ENCODE peak calls at places on chromosomes 1 and 21, in four cellular contexts. One of them, this sample, is unnamed.

GRCh38 chr1:64986903-64987871 is 20.8 kb upstream of the JAK1 start:
- DNase-seq in iris pigment epithelial cell: peak
- DNase-seq in Daoy: no peak
- DNase-seq in H9: no peak
- DNase-seq in this sample: peak

GRCh38 chr1:228058981-228059535 is 23.4 kb upstream of the ARF1 start:
- DNase-seq in iris pigment epithelial cell: no peak
- DNase-seq in Daoy: no peak
- DNase-seq in H9: no peak
- DNase-seq in this sample: no peak

GRCh38 chr1:176102243-176102642 is 104.8 kb downstream of the COP1 start:
- DNase-seq in iris pigment epithelial cell: peak
- DNase-seq in Daoy: no peak
- DNase-seq in H9: no peak
- DNase-seq in this sample: no peak

GRCh38 chr21:26379561-26379960 is 193.5 kb downstream of the CYYR1 start:
- DNase-seq in iris pigment epithelial cell: no peak
- DNase-seq in Daoy: no peak
- DNase-seq in H9: no peak
- DNase-seq in this sample: no peak

GRCh38 chr1:18302788-18303413 is 177.8 kb upstream of the KLHDC7A start:
- DNase-seq in iris pigment epithelial cell: no peak
- DNase-seq in Daoy: no peak
- DNase-seq in H9: peak
- DNase-seq in this sample: no peak

GRCh38 chr1:202661136-202661845 is 49.0 kb downstream of the SYT2 start:
- DNase-seq in iris pigment epithelial cell: no peak
- DNase-seq in Daoy: peak
- DNase-seq in H9: no peak
- DNase-seq in this sample: no peak

GRCh38 chr1:53643061-53643880 is 95.7 kb downstream of the GLIS1 start:
- DNase-seq in iris pigment epithelial cell: no peak
- DNase-seq in Daoy: no peak
- DNase-seq in H9: peak
- DNase-seq in this sample: no peak

GRCh38 chr21:42644223-42645208 is 8.9 kb upstream of the PDE9A start:
- DNase-seq in iris pigment epithelial cell: peak
- DNase-seq in Daoy: no peak
- DNase-seq in H9: no peak
- DNase-seq in this sample: peak

GRCh38 chr1:154849645-154850131 is 20.4 kb downstream of the KCNN3 start:
- DNase-seq in iris pigment epithelial cell: no peak
- DNase-seq in Daoy: peak
- DNase-seq in H9: no peak
- DNase-seq in this sample: no peak

GRCh38 chr1:14996133-14997050 is 157.2 kb upstream of the TMEM51 start:
- DNase-seq in iris pigment epithelial cell: peak
- DNase-seq in Daoy: peak
- DNase-seq in H9: no peak
- DNase-seq in this sample: peak

GRCh38 chr1:46526689-46527291 is 24.7 kb downstream of the KNCN start:
- DNase-seq in iris pigment epithelial cell: no peak
- DNase-seq in Daoy: no peak
- DNase-seq in H9: peak
- DNase-seq in this sample: no peak

GRCh38 chr1:54894271-54894670 is 7.3 kb upstream of the DHCR24 start:
- DNase-seq in iris pigment epithelial cell: no peak
- DNase-seq in Daoy: no peak
- DNase-seq in H9: no peak
- DNase-seq in this sample: peak